ENCODE peak calls at places on chromosomes 1 and 21, in four cellular contexts. I is H1, K is HepG2, V is GM12878. D is an unnamed sample.

GRCh38 chr1:108016451-108016920 is 51.5 kb upstream of the VAV3 start:
- DNase-seq in I (no peak), K (no peak), V (no peak), D (no peak)

GRCh38 chr1:12098786-12099185 is 35.7 kb downstream of the TNFRSF8 start:
- DNase-seq in I (no peak), K (no peak), V (no peak), D (no peak)

GRCh38 chr21:38505654-38506523 is 7.6 kb upstream of the ERG start:
- DNase-seq in I (peak), K (peak), V (no peak), D (peak)

GRCh38 chr1:25556791-25557476 is 13.5 kb downstream of the LDLRAP1 start:
- DNase-seq in I (no peak), K (no peak), V (no peak), D (no peak)

GRCh38 chr1:116026626-116027025 is 50.3 kb downstream of the SLC22A15 start:
- DNase-seq in I (no peak), K (no peak), V (no peak), D (no peak)

GRCh38 chr1:6110326-6110725 is 64.6 kb downstream of the KCNAB2 start:
- DNase-seq in I (no peak), K (no peak), V (no peak), D (no peak)

GRCh38 chr1:105399718-105400117 is 1650.0 kb downstream of the AMY1C start:
- DNase-seq in I (no peak), K (no peak), V (no peak), D (no peak)

GRCh38 chr1:67847466-67847865 is 14.2 kb upstream of the GNG12 start:
- DNase-seq in I (no peak), K (no peak), V (no peak), D (no peak)

GRCh38 chr1:182927693-182928433 is 25.1 kb downstream of the SHCBP1L start:
- DNase-seq in I (no peak), K (no peak), V (peak), D (no peak)

GRCh38 chr1:20279507-20279906 is 11.2 kb upstream of the VWA5B1 start:
- DNase-seq in I (no peak), K (no peak), V (no peak), D (no peak)

GRCh38 chr1:81799939-81800740 is 594 bp upstream of the ADGRL2 start:
- DNase-seq in I (no peak), K (peak), V (no peak), D (peak)

GRCh38 chr1:33045814-33046213 is 9.1 kb upstream of the AK2 start:
- DNase-seq in I (no peak), K (no peak), V (no peak), D (no peak)

GRCh38 chr1:227546598-227547313 is 16.6 kb upstream of the ZNF678 start:
- DNase-seq in I (no peak), K (no peak), V (no peak), D (no peak)

GRCh38 chr1:89779541-89779940 is 41.3 kb upstream of the LRRC8D start:
- DNase-seq in I (no peak), K (no peak), V (no peak), D (no peak)

GRCh38 chr1:235689356-235689755 is 39.8 kb upstream of the GNG4 start:
- DNase-seq in I (no peak), K (no peak), V (no peak), D (no peak)

GRCh38 chr1:5599541-5599940 is 392.7 kb downstream of the NPHP4 start:
- DNase-seq in I (no peak), K (no peak), V (no peak), D (no peak)

GRCh38 chr1:225767591-225768540 is 9.8 kb upstream of the SRP9 start:
- DNase-seq in I (no peak), K (peak), V (no peak), D (no peak)

GRCh38 chr1:1543706-1544099 is 3.3 kb upstream of the TMEM240 start:
- DNase-seq in I (no peak), K (no peak), V (no peak), D (no peak)

GRCh38 chr1:48061162-48062136 is 64.3 kb upstream of the TRABD2B start:
- DNase-seq in I (peak), K (peak), V (no peak), D (peak)

GRCh38 chr1:197200468-197200899 is 54.0 kb upstream of the ASPM start:
- DNase-seq in I (no peak), K (no peak), V (no peak), D (peak)

GRCh38 chr1:21318714-21319159 is 28.5 kb upstream of the ECE1 start:
- DNase-seq in I (no peak), K (no peak), V (no peak), D (no peak)

GRCh38 chr1:235004276-235004675 is 124.4 kb downstream of the TOMM20 start:
- DNase-seq in I (no peak), K (no peak), V (no peak), D (no peak)

GRCh38 chr1:212700892-212701819 is 1.5 kb upstream of the BATF3 start:
- DNase-seq in I (peak), K (no peak), V (no peak), D (peak)

GRCh38 chr1:36134805-36135339 is 9.8 kb upstream of the COL8A2 start:
- DNase-seq in I (no peak), K (peak), V (no peak), D (peak)

GRCh38 chr1:202567747-202568146 is 142.5 kb downstream of the SYT2 start:
- DNase-seq in I (peak), K (no peak), V (no peak), D (peak)

GRCh38 chr1:195097316-195097715 is 1510.9 kb downstream of the KCNT2 start:
- DNase-seq in I (no peak), K (no peak), V (no peak), D (no peak)

GRCh38 chr1:234582626-234583354 is 27.2 kb downstream of the IRF2BP2 start:
- DNase-seq in I (no peak), K (no peak), V (no peak), D (no peak)

GRCh38 chr1:5485968-5486665 is 506.1 kb downstream of the NPHP4 start:
- DNase-seq in I (no peak), K (no peak), V (no peak), D (no peak)

GRCh38 chr1:8428441-8428840 is 110.5 kb downstream of the SLC45A1 start:
- DNase-seq in I (no peak), K (no peak), V (no peak), D (no peak)

GRCh38 chr1:8426996-8427395 is 109.1 kb downstream of the SLC45A1 start:
- DNase-seq in I (no peak), K (no peak), V (no peak), D (no peak)

GRCh38 chr1:8427986-8428385 is 110.1 kb downstream of the SLC45A1 start:
- DNase-seq in I (no peak), K (no peak), V (no peak), D (no peak)

GRCh38 chr1:8425781-8426161 is 107.9 kb downstream of the SLC45A1 start:
- DNase-seq in I (no peak), K (no peak), V (no peak), D (no peak)

GRCh38 chr1:8427493-8427892 is 109.6 kb downstream of the SLC45A1 start:
- DNase-seq in I (no peak), K (no peak), V (peak), D (no peak)
- TF ChIP-seq SUZ12 in I (no peak), K (no peak), V (no peak), D (no peak)

GRCh38 chr1:15802234-15802965 is 5.0 kb downstream of the UQCRHL start:
- DNase-seq in I (no peak), K (no peak), V (no peak), D (no peak)

GRCh38 chr1:15797614-15798390 is 9.6 kb downstream of the UQCRHL start:
- DNase-seq in I (no peak), K (no peak), V (no peak), D (no peak)

GRCh38 chr1:15799928-15800835 is 7.3 kb downstream of the UQCRHL start:
- DNase-seq in I (peak), K (peak), V (no peak), D (peak)

GRCh38 chr1:15796086-15796462 is 11.4 kb downstream of the UQCRHL start:
- DNase-seq in I (no peak), K (no peak), V (no peak), D (no peak)

DNA sequence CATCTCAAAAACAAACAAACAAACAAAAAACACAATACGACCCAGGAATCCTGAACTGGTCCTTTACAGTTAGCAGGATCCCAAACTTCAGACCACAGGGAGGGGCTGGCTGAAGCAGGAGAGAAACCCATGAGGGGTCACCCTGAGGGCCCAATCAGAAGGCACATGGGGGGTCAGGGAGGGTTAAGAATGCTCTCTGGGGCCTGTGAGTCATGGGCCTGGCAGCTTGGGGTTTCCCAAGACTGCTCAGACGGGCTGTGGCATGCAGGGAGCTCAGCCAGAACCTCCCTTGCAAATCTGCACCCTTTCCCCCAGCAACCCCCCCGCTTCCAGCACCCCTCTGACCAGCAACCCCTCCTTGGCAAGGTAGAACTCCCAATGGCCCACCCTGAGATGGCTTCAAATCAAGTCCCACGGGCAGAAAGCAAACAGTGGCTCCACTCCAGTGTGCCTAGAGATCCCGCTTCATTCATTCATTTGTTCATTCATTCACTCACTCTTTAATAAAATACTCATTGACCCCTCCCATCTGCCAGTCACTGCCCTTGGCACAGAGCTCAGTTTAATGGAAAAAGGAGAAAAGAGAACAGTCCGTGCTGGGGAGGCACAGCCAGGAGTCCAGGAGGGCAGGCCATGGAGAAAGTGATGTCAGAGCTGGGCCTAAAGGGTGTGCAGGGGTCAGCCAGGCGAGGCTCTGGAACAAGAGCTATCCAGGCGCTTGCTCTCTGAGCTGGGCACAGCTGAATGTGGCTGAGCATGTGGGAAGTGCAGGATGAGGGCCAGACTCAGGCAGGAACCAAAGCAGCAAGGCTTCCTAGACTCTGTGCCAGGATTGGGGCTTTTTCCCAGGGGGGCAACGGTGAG is 8.2 kb downstream of the UQCRHL start:
- DNase-seq in I (no peak), K (peak), V (no peak), D (peak)
- H3K4me3 ChIP-seq in I (no peak), K (peak), V (no peak), D (no peak)

GRCh38 chr21:33396966-33397365 is 6.2 kb upstream of the IFNGR2 start:
- DNase-seq in I (no peak), K (no peak), V (no peak), D (no peak)
- TF ChIP-seq ZNF274 in I (no peak), K (no peak), V (no peak), D (no peak)

GRCh38 chr1:59739111-59739510 is 75.6 kb upstream of the HOOK1 start:
- DNase-seq in I (no peak), K (no peak), V (no peak), D (no peak)
- TF ChIP-seq SUZ12 in I (no peak), K (no peak), V (no peak), D (no peak)

DNA sequence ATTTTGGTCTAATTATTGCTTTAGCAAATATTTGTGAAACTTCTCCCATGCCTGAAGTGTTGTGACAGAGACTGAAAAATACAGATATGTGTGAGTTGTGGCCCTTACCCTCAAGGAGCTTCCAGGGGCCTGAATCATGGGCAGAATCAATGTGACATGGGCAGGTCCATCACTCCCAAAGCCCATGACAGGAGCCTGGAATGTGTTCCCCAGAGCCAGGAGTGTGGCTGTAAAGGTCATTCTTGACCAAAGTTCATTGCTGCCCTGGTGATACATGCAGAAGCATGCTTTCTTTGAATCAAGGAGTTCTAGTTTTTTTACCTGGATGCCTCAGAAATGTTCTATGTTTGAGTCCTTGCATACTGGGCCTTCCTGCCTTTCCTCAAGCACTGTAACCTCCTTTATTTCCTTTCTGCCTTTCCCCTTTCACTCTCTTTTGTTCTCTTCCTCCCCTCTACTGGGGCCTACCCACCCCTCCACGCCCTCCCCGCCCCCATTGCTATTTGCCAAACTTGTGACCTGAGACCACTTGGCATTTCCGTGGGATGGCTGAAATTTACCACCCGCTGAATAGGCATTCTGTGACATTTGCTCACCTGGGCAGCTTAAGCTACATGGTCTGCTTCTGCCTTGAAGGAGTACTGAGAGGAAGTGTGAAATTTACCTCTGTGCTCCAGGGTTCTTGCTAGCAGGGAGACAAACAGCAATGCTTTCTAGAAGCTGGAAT is 19.7 kb downstream of the PBX1 start:
- DNase-seq in I (no peak), K (no peak), V (no peak), D (no peak)
- H3K4me3 ChIP-seq in I (peak), K (no peak), V (no peak), D (no peak)

D was measured in NT2/D1.